ENCODE peak calls at places on chromosomes 16 and 17, in ten cellular contexts. Z, T, M, N, B, C, G, O, L and J are unnamed samples.

GRCh38 chr16:70158261-70158939 is 15.2 kb upstream of the CLEC18C start:
- DNase-seq in Z (no peak), T (peak; percentile 13), M (no peak), N (no peak), B (no peak), C (no peak), G (no peak), O (no peak), L (no peak), J (no peak)

GRCh38 chr17:19718613-19719364 is 2.4 kb upstream of the SLC47A2 start:
- DNase-seq in Z (no peak), T (no peak), M (no peak), N (no peak), B (no peak), C (no peak), G (no peak), O (peak; percentile 47), L (peak; percentile 45), J (peak; percentile 29)

GRCh38 chr17:73304971-73305786 is 6.6 kb downstream of the CDC42EP4 start:
- DNase-seq in Z (peak; percentile 73), T (no peak), M (no peak), N (peak; percentile 77), B (no peak), C (peak; percentile 96), G (no peak), O (peak; percentile 67), L (peak; percentile 48), J (peak; percentile 47)

GRCh38 chr17:61668486-61668885 is 77.5 kb upstream of the NACA2 start:
- DNase-seq in Z (no peak), T (no peak), M (no peak), N (no peak), B (no peak), C (no peak), G (no peak), O (no peak), L (no peak), J (no peak)

GRCh38 chr16:69225136-69225535 is 38.2 kb downstream of the SNTB2 start:
- DNase-seq in Z (no peak), T (no peak), M (no peak), N (no peak), B (no peak), C (no peak), G (no peak), O (no peak), L (no peak), J (no peak)

GRCh38 chr16:35449663-35450062 is 1990.3 kb downstream of the TP53TG3F start:
- DNase-seq in Z (no peak), T (no peak), M (no peak), N (no peak), B (no peak), C (no peak), G (no peak), O (no peak), L (no peak), J (no peak)

GRCh38 chr16:2752850-2753522 is 548 bp downstream of the SRRM2 start:
- DNase-seq in Z (peak; percentile 65), T (peak; percentile 66), M (no peak), N (peak; percentile 82), B (peak; percentile 24), C (peak; percentile 62), G (peak; percentile 51), O (peak; percentile 89), L (peak; percentile 90), J (peak; percentile 83)

GRCh38 chr16:23962001-23962400 is 126.2 kb downstream of the PRKCB start:
- DNase-seq in Z (no peak), T (no peak), M (no peak), N (no peak), B (no peak), C (no peak), G (no peak), O (no peak), L (no peak), J (no peak)

GRCh38 chr16:77555781-77556180 is 120.9 kb upstream of the ADAMTS18 start:
- DNase-seq in Z (no peak), T (no peak), M (no peak), N (no peak), B (no peak), C (no peak), G (no peak), O (no peak), L (no peak), J (no peak)

GRCh38 chr16:70253291-70254094 is 1.8 kb upstream of the EXOSC6 start:
- DNase-seq in Z (no peak), T (no peak), M (peak; percentile 16), N (no peak), B (no peak), C (peak; percentile 36), G (no peak), O (peak; percentile 66), L (peak; percentile 30), J (peak; percentile 70)

GRCh38 chr16:49019081-49019633 is 262.5 kb downstream of the CBLN1 start:
- DNase-seq in Z (no peak), T (no peak), M (no peak), N (no peak), B (no peak), C (no peak), G (no peak), O (no peak), L (no peak), J (no peak)

GRCh38 chr17:2399572-2400473 is 1.0 kb downstream of the MNT start:
- DNase-seq in Z (peak; percentile 95), T (peak; percentile 93), M (peak; percentile 84), N (peak; percentile 94), B (peak; percentile 86), C (peak; percentile 92), G (peak; percentile 64), O (peak; percentile 98), L (peak; percentile 97), J (peak; percentile 97)

GRCh38 chr17:80000136-80000535 is 35.5 kb downstream of the TBC1D16 start:
- DNase-seq in Z (no peak), T (no peak), M (no peak), N (no peak), B (no peak), C (no peak), G (no peak), O (no peak), L (no peak), J (no peak)

GRCh38 chr16:58124601-58124915 is 4.6 kb downstream of the CFAP20 start:
- DNase-seq in Z (no peak), T (no peak), M (no peak), N (no peak), B (no peak), C (no peak), G (no peak), O (no peak), L (no peak), J (no peak)